ENCODE peak calls at places on chromosome 4, in seven cellular contexts. W is tibial artery, F is endodermal cell, B is sigmoid colon, P is left ventricle myocardium inferior, L is heart right ventricle, N is GM06990. U is an unnamed sample. For H3K27me3, the result is how much of the 10 kb centered on the place peaks cover.

GRCh38 chr4:55397521-55398321 is 2.0 kb downstream of the TMEM165 start:
- DNase-seq in W (no peak), F (no peak), B (no peak), P (no peak), L (no peak), N (no peak), U (no peak)

GRCh38 chr4:184553891-184554290 is 79.5 kb upstream of the IRF2 start:
- DNase-seq in W (no peak), F (peak), B (no peak), P (no peak), L (no peak), N (no peak), U (no peak)

GRCh38 chr4:145823743-145824142 is 114.9 kb downstream of the ZNF827 start:
- DNase-seq in W (no peak), F (no peak), B (no peak), P (no peak), L (no peak), N (no peak), U (no peak)

GRCh38 chr4:172813359-172813923 is 355.2 kb upstream of the GALNT7 start:
- DNase-seq in W (no peak), F (no peak), B (no peak), P (no peak), L (no peak), N (peak), U (no peak)

GRCh38 chr4:142558851-142559250 is 287.2 kb downstream of the INPP4B start:
- DNase-seq in W (no peak), F (no peak), B (no peak), P (no peak), L (no peak), N (no peak), U (no peak)

GRCh38 chr4:182273191-182273935 is 30.2 kb downstream of the TENM3 start:
- DNase-seq in W (no peak), F (no peak), B (no peak), P (no peak), L (no peak), N (no peak), U (no peak)

GRCh38 chr4:82900016-82900334 is 560 bp upstream of the THAP9 start:
- DNase-seq in W (no peak), F (no peak), B (peak), P (no peak), L (no peak), N (no peak), U (no peak)

GRCh38 chr4:82599336-82599735 is 37.5 kb upstream of the TMEM150C start:
- DNase-seq in W (no peak), F (peak), B (no peak), P (no peak), L (no peak), N (no peak), U (no peak)

GRCh38 chr4:31328921-31329320 is 608.8 kb downstream of the PCDH7 start:
- DNase-seq in W (no peak), F (no peak), B (no peak), P (no peak), L (no peak), N (no peak), U (no peak)

GRCh38 chr4:117096886-117097285 is 11.5 kb upstream of the TRAM1L1 start:
- DNase-seq in W (no peak), F (no peak), B (no peak), P (no peak), L (no peak), N (no peak), U (no peak)

GRCh38 chr4:45120163-45120562 is 393.8 kb upstream of the GNPDA2 start:
- DNase-seq in W (no peak), F (no peak), B (no peak), P (no peak), L (no peak), N (no peak), U (no peak)

GRCh38 chr4:123841431-123842121 is 445.0 kb downstream of the SPRY1 start:
- DNase-seq in W (no peak), F (no peak), B (no peak), P (no peak), L (no peak), N (no peak), U (no peak)

GRCh38 chr4:154084864-154085263 is 296.0 kb upstream of the SFRP2 start:
- DNase-seq in W (no peak), F (no peak), B (no peak), P (no peak), L (no peak), N (no peak), U (no peak)

GRCh38 chr4:116599859-116600258 is 485.5 kb downstream of the TRAM1L1 start:
- DNase-seq in W (no peak), F (peak), B (no peak), P (no peak), L (no peak), N (no peak), U (no peak)

GRCh38 chr4:128393111-128393704 is 105.6 kb upstream of the PGRMC2 start:
- DNase-seq in W (no peak), F (no peak), B (no peak), P (no peak), L (peak), N (no peak), U (no peak)

GRCh38 chr4:43843501-43843900 is 605.1 kb downstream of the KCTD8 start:
- DNase-seq in W (no peak), F (no peak), B (no peak), P (no peak), L (no peak), N (no peak), U (no peak)

GRCh38 chr4:80207172-80207583 is 9.9 kb downstream of the PRDM8 start:
- DNase-seq in W (no peak), F (peak), B (no peak), P (no peak), L (no peak), N (no peak), U (no peak)

GRCh38 chr4:109562457-109563237 is 2.6 kb downstream of the MCUB start:
- DNase-seq in W (no peak), F (no peak), B (no peak), P (no peak), L (no peak), N (no peak), U (no peak)

GRCh38 chr4:40185830-40186664 is 10.8 kb upstream of the RHOH start:
- DNase-seq in W (no peak), F (no peak), B (no peak), P (no peak), L (no peak), N (peak), U (no peak)

GRCh38 chr4:17812801-17813200 is 2.0 kb downstream of the NCAPG start:
- DNase-seq in W (no peak), F (no peak), B (no peak), P (no peak), L (no peak), N (no peak), U (no peak)

GRCh38 chr4:6020633-6021032 is 2.4 kb upstream of the C4orf50 start:
- DNase-seq in W (no peak), F (no peak), B (no peak), P (no peak), L (no peak), N (no peak), U (no peak)

GRCh38 chr4:6763330-6763851 is 19.1 kb upstream of the KIAA0232 start:
- DNase-seq in W (no peak), F (peak), B (no peak), P (no peak), L (no peak), N (no peak), U (peak)

GRCh38 chr4:83548151-83548905 is 12.4 kb downstream of the GPAT3 start:
- DNase-seq in W (peak), F (peak), B (peak), P (peak), L (peak), N (peak), U (peak)

GRCh38 chr4:163077611-163078010 is 89.1 kb downstream of the NAF1 start:
- DNase-seq in W (no peak), F (no peak), B (no peak), P (no peak), L (no peak), N (no peak), U (no peak)

GRCh38 chr4:92791876-92792490 is 488.2 kb downstream of the GRID2 start:
- DNase-seq in W (no peak), F (no peak), B (no peak), P (no peak), L (no peak), N (no peak), U (no peak)

GRCh38 chr4:174427562-174428140 is 94.6 kb downstream of the HPGD start:
- DNase-seq in W (no peak), F (no peak), B (no peak), P (no peak), L (no peak), N (no peak), U (no peak)

GRCh38 chr4:169159614-169160013 is 111.1 kb downstream of the SH3RF1 start:
- DNase-seq in W (no peak), F (no peak), B (no peak), P (no peak), L (no peak), N (no peak), U (no peak)

DNA sequence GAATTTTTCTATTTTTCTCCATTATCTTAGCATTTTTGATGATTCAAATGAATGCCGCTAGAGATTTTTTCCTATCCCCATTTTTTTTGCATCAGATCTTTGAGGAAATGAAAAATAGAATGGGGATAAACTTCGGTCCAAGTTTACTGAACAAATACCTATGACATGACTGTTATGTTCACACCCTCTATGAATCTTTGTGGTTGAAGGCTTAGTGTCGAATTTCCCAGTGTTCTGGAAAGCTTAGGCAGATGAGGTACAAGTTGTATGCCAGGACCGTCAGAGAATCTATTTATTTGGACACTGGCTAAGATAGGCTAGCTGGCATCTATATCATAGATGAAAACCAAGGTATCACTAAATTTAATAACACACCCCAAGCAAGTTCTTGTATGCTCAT is 123.4 kb downstream of the SPCS3 start:
- DNase-seq in W (no peak), F (no peak), B (no peak), P (no peak), L (no peak), N (no peak), U (no peak)
- H3K4me3 ChIP-seq in W (no peak), F (no peak), B (no peak), P (no peak), L (no peak), N (no peak), U (no peak)

DNA sequence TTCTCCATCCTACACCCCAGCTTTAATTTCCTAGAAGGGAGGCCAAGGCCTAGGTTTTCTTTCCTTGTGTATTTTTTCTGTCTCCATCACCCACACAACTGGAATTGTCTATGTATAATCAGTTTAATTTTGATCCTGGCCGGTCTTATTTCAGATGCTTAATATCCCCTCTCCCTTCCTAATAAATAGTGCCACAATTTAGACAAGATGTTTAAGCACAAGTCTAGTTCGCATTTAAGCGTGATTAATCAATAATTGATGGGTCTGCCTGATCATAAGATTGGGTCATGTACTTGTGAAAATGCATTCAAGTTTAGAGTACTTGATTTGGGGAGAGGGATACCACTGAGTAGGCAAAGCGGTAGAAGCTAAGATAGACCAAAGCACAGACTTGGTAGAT is 2.4 kb downstream of the BMP2K start:
- DNase-seq in W (no peak), F (no peak), B (no peak), P (no peak), L (no peak), N (no peak), U (no peak)
- TF ChIP-seq CTCF in W (no peak), F (no peak), B (no peak), P (no peak), L (no peak), N (no peak), U (no peak)

GRCh38 chr4:3736290-3736689 is 29.9 kb upstream of the ADRA2C start:
- DNase-seq in W (no peak), F (no peak), B (no peak), P (no peak), L (no peak), N (no peak), U (no peak)
- H3K27me3 ChIP-seq in W (under half), F (under half), B (under half), P (half or more), L (under half), N (under half), U (under half)

DNA sequence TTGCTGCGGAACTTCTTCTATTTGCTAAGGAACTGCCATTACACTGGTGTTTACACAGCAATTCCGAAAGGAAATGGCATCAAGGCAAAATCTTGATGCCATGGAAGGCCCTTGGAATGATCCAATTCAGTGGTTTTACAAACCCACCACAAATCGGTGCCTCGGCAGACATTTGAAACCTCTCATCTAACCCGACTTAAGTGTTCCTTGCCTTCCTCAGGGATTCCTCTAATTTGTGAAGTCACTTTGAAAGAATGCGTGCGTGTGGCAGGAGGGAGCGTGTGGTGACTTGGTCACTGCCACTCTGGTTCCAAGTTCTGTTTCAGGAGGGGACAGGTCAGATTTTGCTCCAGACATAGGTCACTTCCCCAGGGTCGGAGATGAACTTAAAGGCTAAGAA is 4.8 kb downstream of the NOP14 start:
- DNase-seq in W (no peak), F (no peak), B (no peak), P (no peak), L (no peak), N (no peak), U (no peak)
- H3K4me3 ChIP-seq in W (no peak), F (no peak), B (no peak), P (no peak), L (no peak), N (no peak), U (no peak)

GRCh38 chr4:661856-662761 is 12.0 kb downstream of the ATP5ME start:
- DNase-seq in W (no peak), F (no peak), B (peak), P (no peak), L (no peak), N (no peak), U (peak)

GRCh38 chr4:663046-663437 is 11.0 kb downstream of the ATP5ME start:
- DNase-seq in W (no peak), F (no peak), B (no peak), P (no peak), L (no peak), N (no peak), U (peak)

GRCh38 chr4:664713-665231 is 9.3 kb downstream of the ATP5ME start:
- DNase-seq in W (no peak), F (peak), B (peak), P (no peak), L (peak), N (no peak), U (no peak)

GRCh38 chr4:665381-665750 is 8.7 kb downstream of the ATP5ME start:
- DNase-seq in W (no peak), F (peak), B (peak), P (no peak), L (no peak), N (no peak), U (no peak)

GRCh38 chr4:663438-664428 is 10.3 kb downstream of the ATP5ME start:
- DNase-seq in W (no peak), F (peak), B (peak), P (peak), L (peak), N (peak), U (no peak)
- TF ChIP-seq CTCF in W (no peak), F (peak), B (no peak), P (no peak), L (no peak), N (no peak), U (no peak)

DNA sequence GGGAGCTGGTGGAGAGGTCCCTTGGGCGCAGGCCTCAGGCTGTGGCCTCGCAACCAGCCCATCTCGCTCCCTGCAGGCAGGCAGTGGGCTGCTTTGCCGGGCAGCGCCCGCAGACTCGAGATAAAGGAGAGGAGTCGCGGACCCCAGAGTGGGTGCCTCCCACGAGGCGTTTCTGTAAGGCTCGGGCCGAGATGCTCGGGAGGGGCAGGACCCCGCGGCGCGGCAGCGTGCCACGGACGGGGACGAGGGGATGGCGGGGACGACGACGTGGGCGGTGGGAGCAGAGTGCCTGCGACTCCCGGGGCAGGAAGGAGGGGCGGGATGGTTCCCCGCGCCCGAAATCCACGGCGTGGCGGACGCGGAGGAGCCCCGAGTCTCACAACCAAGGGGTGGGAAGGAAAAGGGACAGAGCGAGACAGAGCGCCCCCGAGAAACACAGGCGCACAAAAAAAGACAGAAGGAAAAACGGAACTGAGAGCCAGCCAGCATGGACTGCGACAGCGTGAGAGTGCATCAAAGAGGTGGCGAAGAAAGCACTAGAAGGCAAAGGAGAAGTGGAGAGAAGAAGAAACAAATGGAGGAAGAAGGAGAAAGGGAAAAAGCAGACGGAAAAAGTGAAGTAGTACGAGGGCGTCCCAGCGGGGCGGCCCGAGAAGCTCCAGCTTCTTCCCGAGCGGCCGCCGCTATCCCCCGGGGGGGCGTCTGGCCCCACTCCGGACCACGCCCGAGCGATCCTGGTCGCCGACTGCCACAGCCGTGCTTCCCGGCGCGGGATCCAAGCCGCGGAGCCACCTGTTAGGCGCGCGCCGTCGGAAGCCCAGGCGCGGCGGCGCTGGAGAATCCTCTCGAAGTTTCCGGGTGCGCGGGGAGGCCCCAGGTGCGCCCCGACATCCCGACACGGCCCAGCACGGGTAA is 1.5 kb downstream of the BEND4 start:
- DNase-seq in W (no peak), F (peak), B (no peak), P (no peak), L (peak), N (peak), U (no peak)
- H3K27me3 ChIP-seq in W (half or more), F (half or more), B (under half), P (half or more), L (half or more), N (under half), U (half or more)

GRCh38 chr4:74038161-74039064 is at the start of gene CXCL3:
- DNase-seq in W (peak), F (peak), B (peak), P (peak), L (peak), N (peak), U (peak)
- H3K4me3 ChIP-seq in W (peak), F (peak), B (peak), P (peak), L (peak), N (peak), U (peak)

DNA sequence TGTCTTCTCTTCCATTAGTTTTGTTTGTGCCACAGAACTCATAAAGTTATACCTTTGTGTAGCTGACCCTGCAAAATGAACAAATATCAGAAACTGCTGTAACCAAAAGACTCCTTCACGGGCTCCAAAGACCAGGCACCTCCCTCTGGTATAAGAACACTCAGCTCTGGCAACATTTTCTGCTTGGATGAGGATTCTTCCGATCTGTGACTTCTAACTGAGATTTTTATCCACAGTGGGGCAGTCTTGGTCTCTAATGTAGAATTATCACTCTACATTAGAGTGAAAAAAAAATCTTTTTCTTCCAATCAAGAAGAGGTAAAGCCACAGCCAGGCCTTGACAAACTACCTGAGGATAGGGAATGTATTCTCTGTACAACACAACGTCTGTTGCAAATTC is 38.5 kb upstream of the PRSS48 start:
- DNase-seq in W (no peak), F (no peak), B (no peak), P (no peak), L (no peak), N (no peak), U (no peak)
- TF ChIP-seq CTCF in W (no peak), F (no peak), B (no peak), P (peak), L (no peak), N (no peak), U (peak)

GRCh38 chr4:74904509-74904908 is 28.4 kb upstream of the PARM1 start:
- DNase-seq in W (no peak), F (no peak), B (no peak), P (no peak), L (no peak), N (no peak), U (no peak)
- H3K27me3 ChIP-seq in W (under half), F (under half), B (under half), P (under half), L (under half), N (under half), U (under half)

U was measured in RWPE2.